ENCODE peak calls at places on chromosome 3, in four cellular contexts. P is A549, Y is progenitor cell of endocrine pancreas, X is brain microvascular endothelial cell. D is an unnamed sample.

GRCh38 chr3:156693166-156693565 is 18.8 kb downstream of the TIPARP start:
- DNase-seq in P (no peak), X (peak), Y (no peak), D (no peak)

GRCh38 chr3:55191911-55192787 is 264.3 kb upstream of the LRTM1 start:
- DNase-seq in X (peak), P (no peak), Y (no peak), D (no peak)

GRCh38 chr3:49718419-49719213 is 868 bp downstream of the AMIGO3 start:
- DNase-seq in P (no peak), Y (peak), X (no peak), D (no peak)

GRCh38 chr3:194536883-194537637 is 50.3 kb upstream of the ATP13A3 start:
- DNase-seq in Y (no peak), X (no peak), P (no peak), D (no peak)

GRCh38 chr3:12644297-12644937 is 19.5 kb downstream of the RAF1 start:
- DNase-seq in P (no peak), X (peak), Y (no peak), D (no peak)

GRCh38 chr3:64533565-64534317 is 154.1 kb downstream of the ADAMTS9 start:
- DNase-seq in X (peak), Y (peak), P (peak), D (peak)

GRCh38 chr3:62600033-62600432 is 226.7 kb upstream of the FEZF2 start:
- DNase-seq in Y (no peak), P (no peak), X (no peak), D (no peak)

GRCh38 chr3:23129817-23130216 is 73.3 kb upstream of the UBE2E2 start:
- DNase-seq in X (no peak), P (no peak), Y (no peak), D (no peak)

GRCh38 chr3:195451373-195452000 is 8.7 kb upstream of the ACAP2 start:
- DNase-seq in X (no peak), Y (no peak), P (no peak), D (no peak)

GRCh38 chr3:113832477-113833164 is 6.0 kb upstream of the GRAMD1C start:
- DNase-seq in X (no peak), P (no peak), Y (no peak), D (no peak)

GRCh38 chr3:45962033-45962432 is 18.8 kb downstream of the CXCR6 start:
- DNase-seq in Y (no peak), X (no peak), P (no peak), D (no peak)

GRCh38 chr3:43054754-43055153 is 51.1 kb downstream of the POMGNT2 start:
- DNase-seq in P (no peak), Y (peak), X (no peak), D (no peak)

GRCh38 chr3:71708478-71709098 is 16.6 kb downstream of the EIF4E3 start:
- DNase-seq in P (no peak), Y (no peak), X (no peak), D (no peak)

GRCh38 chr3:116242825-116243224 is 202.5 kb downstream of the LSAMP start:
- DNase-seq in P (no peak), X (no peak), Y (no peak), D (no peak)

GRCh38 chr3:127095774-127096173 is 97.2 kb upstream of the PRR23E start:
- DNase-seq in P (no peak), X (no peak), Y (no peak), D (no peak)

GRCh38 chr3:17901893-17902292 is 159.5 kb upstream of the TBC1D5 start:
- DNase-seq in Y (no peak), X (no peak), P (no peak), D (no peak)

GRCh38 chr3:171658801-171659200 is 151.5 kb downstream of the PLD1 start:
- DNase-seq in X (no peak), P (no peak), Y (no peak), D (no peak)

GRCh38 chr3:9732753-9733115 is 1.2 kb downstream of the BRPF1 start:
- DNase-seq in P (no peak), X (no peak), Y (no peak), D (no peak)

GRCh38 chr3:12947504-12948369 is 106.4 kb upstream of the RPL32 start:
- DNase-seq in P (peak), Y (no peak), X (peak), D (no peak)

GRCh38 chr3:51974277-51974962 is 444 bp upstream of the ABHD14A start:
- DNase-seq in P (no peak), X (no peak), Y (no peak), D (peak)

GRCh38 chr3:102796856-102797255 is 362.0 kb downstream of the ZPLD1 start:
- DNase-seq in X (no peak), Y (no peak), P (no peak), D (no peak)

GRCh38 chr3:159253860-159254259 is 452.0 kb downstream of the MFSD1 start:
- DNase-seq in X (no peak), Y (no peak), P (no peak), D (no peak)

GRCh38 chr3:4497005-4497692 is 4.0 kb downstream of the ITPR1 start:
- DNase-seq in P (no peak), Y (no peak), X (no peak), D (no peak)

GRCh38 chr3:79255696-79256095 is 512.1 kb downstream of the ROBO1 start:
- DNase-seq in P (no peak), Y (no peak), X (no peak), D (no peak)

GRCh38 chr3:43296565-43296964 is 10.2 kb downstream of the SNRK start:
- DNase-seq in P (no peak), Y (no peak), X (peak), D (no peak)

GRCh38 chr3:174329321-174329720 is 529.8 kb upstream of the NAALADL2 start:
- DNase-seq in X (peak), P (no peak), Y (no peak), D (no peak)

GRCh38 chr3:76024640-76025039 is 239.3 kb upstream of the ZNF717 start:
- DNase-seq in Y (no peak), X (no peak), P (no peak), D (no peak)

GRCh38 chr3:72993391-72993790 is 3.2 kb upstream of the PPP4R2 start:
- DNase-seq in Y (no peak), X (no peak), P (no peak), D (no peak)
- TF ChIP-seq CTCF in Y (no peak), X (peak), P (no peak), D (no peak)

GRCh38 chr3:185823280-185824044 is 1.4 kb downstream of the IGF2BP2 start:
- DNase-seq in X (no peak), P (no peak), Y (peak), D (peak)
- TF ChIP-seq CTCF in X (peak), P (no peak), Y (peak), D (no peak)

DNA sequence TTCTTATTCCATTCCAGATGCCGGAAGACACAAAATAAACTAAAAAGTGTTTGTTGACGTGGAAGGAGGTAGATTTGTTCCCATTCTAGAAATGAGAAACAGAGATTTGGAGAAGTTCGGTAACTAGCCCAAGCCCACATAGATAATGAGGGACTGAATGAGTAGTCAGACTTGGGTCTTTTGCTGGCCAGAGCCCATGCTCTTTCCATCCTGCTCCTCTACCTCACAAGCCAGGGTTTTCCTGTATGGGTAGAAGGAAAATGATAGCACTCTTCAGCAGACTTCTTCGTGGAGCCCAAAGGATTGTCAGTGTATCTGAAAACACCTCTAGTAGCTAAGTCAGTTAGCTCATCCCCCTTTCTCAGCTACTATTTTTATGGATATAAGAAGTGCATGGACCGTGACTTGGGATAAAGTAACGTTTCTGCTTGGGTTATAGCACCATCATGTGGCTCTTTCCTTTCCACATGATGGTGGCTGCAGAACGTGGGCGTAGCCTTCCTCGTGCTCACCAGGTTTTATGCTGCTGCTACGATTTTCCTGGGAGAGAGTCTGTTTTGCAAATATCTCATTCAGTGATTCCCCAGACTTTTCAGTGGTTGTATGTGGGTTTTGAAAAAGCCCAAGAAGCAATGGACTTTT is 84.6 kb downstream of the DGKG start:
- DNase-seq in Y (no peak), X (peak), P (no peak), D (no peak)
- TF ChIP-seq CTCF in Y (peak), X (peak), P (peak), D (peak)

GRCh38 chr3:34969513-34969912 is 669.8 kb upstream of the ARPP21 start:
- DNase-seq in Y (no peak), X (no peak), P (no peak), D (no peak)
- TF ChIP-seq CTCF in Y (no peak), X (peak), P (no peak), D (no peak)

DNA sequence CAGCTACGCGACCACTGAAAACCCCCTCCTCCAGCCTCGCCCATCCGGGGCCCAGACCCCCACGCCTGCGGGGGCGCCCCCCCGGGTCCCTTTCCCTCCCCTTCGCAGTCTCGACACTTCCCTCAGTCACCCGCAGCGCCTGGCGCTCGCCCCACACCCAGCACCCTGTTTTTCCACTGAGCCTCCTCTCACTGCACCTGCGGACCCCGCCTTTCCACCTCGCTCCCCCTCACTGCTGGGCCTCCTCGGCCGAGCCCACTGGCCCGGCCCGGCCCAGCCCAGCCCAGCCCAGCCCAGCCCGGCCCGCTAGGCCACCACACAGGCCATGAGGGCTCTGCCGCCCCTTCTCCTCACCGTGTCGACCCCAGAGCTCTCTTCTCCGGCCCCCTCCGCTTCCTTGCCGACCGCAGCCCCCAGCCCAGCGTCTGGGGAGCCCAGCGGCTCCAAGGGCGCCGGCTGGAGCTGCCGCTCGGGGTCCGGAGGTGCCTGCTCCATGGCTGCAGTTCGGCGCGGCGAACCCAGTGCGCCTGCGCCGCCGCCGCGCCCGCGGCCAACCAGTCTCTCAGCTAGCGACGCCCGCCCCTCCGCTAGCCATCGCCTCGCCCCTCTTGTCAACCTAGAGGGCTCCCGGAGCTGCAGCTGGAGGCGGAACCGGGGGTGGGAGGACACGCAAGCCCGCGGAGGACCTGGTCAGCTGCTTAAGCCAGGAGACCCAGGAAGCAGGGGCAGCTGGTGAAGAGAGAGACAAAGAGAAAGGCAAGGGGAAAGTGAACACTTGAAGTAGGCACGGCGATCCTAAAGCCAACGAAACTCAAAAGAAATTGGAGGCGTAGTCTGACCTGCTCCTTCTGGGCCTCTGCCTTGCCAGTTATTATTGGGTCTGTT is at the start of gene SNX4:
- DNase-seq in Y (peak), P (peak), X (peak), D (peak)
- TF ChIP-seq CTCF in Y (no peak), P (no peak), X (no peak), D (no peak)